ENCODE peak calls at places on chromosomes 16 and 17, in nine cellular contexts. I is left ventricle myocardium inferior, Z is fibroblast of pulmonary artery, C is A549, P is AG10803, Y is IMR-90, F is thoracic aorta, S is colonic mucosa, N is tibial nerve. Q is an unnamed sample.

GRCh38 chr17:63420868-63421680 is 25.0 kb downstream of the CYB561 start:
- DNase-seq in I (no peak), Z (no peak), C (no peak), P (no peak), Y (no peak), F (no peak), S (no peak), N (no peak), Q (no peak)

GRCh38 chr17:5419959-5420653 is at the start of gene RPAIN:
- DNase-seq in I (peak; percentile 90), Z (peak; percentile 87), C (peak; percentile 95), P (peak; percentile 70), Y (peak; percentile 80), F (peak; percentile 62), S (peak; percentile 93), N (peak; percentile 86), Q (peak; percentile 92)

GRCh38 chr16:29007865-29008593 is 23.2 kb downstream of the LAT start:
- DNase-seq in I (no peak), Z (peak; percentile 78), C (no peak), P (peak; percentile 80), Y (peak; percentile 90), F (no peak), S (no peak), N (no peak), Q (peak; percentile 65)

GRCh38 chr16:54430491-54431030 is 144.0 kb upstream of the IRX3 start:
- DNase-seq in I (no peak), Z (peak; percentile 49), C (no peak), P (peak; percentile 91), Y (peak; percentile 29), F (no peak), S (no peak), N (no peak), Q (no peak)

GRCh38 chr16:51374346-51374745 is 223.3 kb upstream of the SALL1 start:
- DNase-seq in I (no peak), Z (peak; percentile 64), C (no peak), P (peak; percentile 93), Y (peak; percentile 81), F (no peak), S (no peak), N (no peak), Q (no peak)

GRCh38 chr16:50509521-50510341 is 38.5 kb upstream of the NKD1 start:
- DNase-seq in I (no peak), Z (peak; percentile 21), C (no peak), P (peak; percentile 6), Y (peak; percentile 6), F (no peak), S (peak; percentile 33), N (peak; percentile 14), Q (peak; percentile 48)

GRCh38 chr17:5254903-5255521 is 20.4 kb upstream of the SCIMP start:
- DNase-seq in I (no peak), Z (no peak), C (no peak), P (no peak), Y (no peak), F (no peak), S (no peak), N (no peak), Q (peak; percentile 68)

GRCh38 chr17:20944014-20944905 is 98.6 kb downstream of the USP22 start:
- DNase-seq in I (no peak), Z (no peak), C (no peak), P (no peak), Y (no peak), F (no peak), S (peak; percentile 65), N (no peak), Q (peak; percentile 49)

DNA sequence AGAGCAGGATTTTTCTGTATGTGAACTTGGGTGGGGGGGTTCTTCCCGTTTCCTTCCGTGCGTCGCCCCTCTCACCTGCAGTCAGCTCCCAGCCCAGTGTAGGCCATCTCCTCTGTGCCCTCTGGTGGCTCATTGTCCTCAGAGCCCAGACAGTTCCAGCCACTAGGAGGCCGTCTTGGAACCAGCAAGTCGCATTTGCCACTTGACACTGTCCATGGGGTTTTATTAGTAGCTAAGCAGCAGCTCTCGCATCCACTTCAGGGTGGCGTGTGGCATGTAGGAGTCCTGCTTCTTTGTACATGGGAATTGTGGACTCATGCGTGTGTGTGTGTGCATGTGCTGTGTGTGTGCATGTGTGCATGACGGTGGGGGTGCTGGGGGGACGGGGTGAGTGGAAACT is 74.0 kb downstream of the SEC14L1 start:
- DNase-seq in I (no peak), Z (peak; percentile 44), C (peak; percentile 73), P (peak; percentile 57), Y (peak; percentile 31), F (no peak), S (peak; percentile 51), N (no peak), Q (peak; percentile 37)
- TF ChIP-seq CTCF in I (peak; percentile 68), Z (peak; percentile 55), C (peak; percentile 69), P (peak; percentile 78), Y (peak; percentile 58), F (peak; percentile 30), S (peak; percentile 31), N (peak; percentile 74), Q (no peak)

GRCh38 chr16:72990003-72990521 is 57.9 kb downstream of the ZFHX3 start:
- DNase-seq in I (peak; percentile 71), Z (peak; percentile 78), C (peak; percentile 40), P (peak; percentile 87), Y (peak; percentile 68), F (peak; percentile 73), S (peak; percentile 69), N (peak; percentile 81), Q (no peak)
- H3K4me3 ChIP-seq in I (peak overlapping the region; percentile 37), Z (peak overlapping the region; percentile 40), C (no peak overlapping the region), P (peak overlapping the region; percentile 52), Y (peak overlapping the region; percentile 9), F (peak overlapping the region; percentile 51), S (no peak overlapping the region), N (no peak overlapping the region), Q (no peak overlapping the region)

GRCh38 chr17:37605081-37605480 is 4.1 kb downstream of the SYNRG start:
- DNase-seq in I (no peak), Z (no peak), C (no peak), P (no peak), Y (peak; percentile 37), F (no peak), S (no peak), N (no peak), Q (no peak)

GRCh38 chr17:37605813-37606505 is 3.3 kb downstream of the SYNRG start:
- DNase-seq in I (no peak), Z (no peak), C (no peak), P (peak; percentile 43), Y (no peak), F (no peak), S (peak; percentile 25), N (no peak), Q (peak; percentile 62)

GRCh38 chr17:37609170-37610040 is at the start of gene SYNRG:
- DNase-seq in I (peak; percentile 93), Z (peak; percentile 96), C (peak; percentile 99), P (peak; percentile 95), Y (peak; percentile 94), F (peak; percentile 93), S (peak; percentile 95), N (peak; percentile 86), Q (peak; percentile 98)

GRCh38 chr17:37608369-37609169 is 649 bp downstream of the SYNRG start:
- DNase-seq in I (no peak), Z (peak; percentile 41), C (peak; percentile 61), P (peak; percentile 31), Y (peak; percentile 48), F (peak; percentile 5), S (peak; percentile 38), N (peak; percentile 26), Q (peak; percentile 47)

DNA sequence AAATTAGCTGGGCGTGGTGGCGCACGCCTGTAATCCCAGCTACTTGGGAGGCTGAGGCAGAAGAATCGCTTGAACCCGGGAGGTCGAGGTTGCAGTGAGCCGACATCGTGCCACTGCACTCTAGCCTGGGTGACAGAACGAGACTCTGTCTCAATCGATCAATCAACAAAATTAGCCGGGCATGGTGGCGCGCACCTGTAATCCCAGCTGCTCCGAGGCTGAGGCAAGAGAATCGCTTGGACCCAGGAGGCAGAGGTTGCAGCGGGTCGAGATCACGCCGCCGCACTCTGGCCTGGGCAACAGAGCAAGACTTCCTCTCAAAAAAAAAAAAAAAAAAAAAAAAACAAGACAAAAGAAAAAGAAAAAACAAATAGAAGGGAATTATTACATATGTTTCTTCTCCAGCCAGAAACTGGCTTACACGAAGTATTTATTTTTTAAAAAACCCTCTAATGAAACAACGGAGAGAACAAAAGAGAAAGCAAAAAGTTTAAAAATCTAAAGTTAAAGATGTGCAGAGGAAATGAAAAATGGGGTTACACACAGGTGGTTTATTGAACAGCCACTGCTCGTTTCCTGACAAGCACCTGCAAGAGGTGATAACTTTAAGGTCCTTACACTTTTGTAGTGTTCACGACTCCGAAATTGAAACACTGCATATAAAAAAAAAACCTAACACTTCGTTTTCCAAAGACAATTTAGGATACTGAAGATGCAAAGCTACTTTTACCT is 1.4 kb downstream of the SYNRG start:
- DNase-seq in I (no peak), Z (no peak), C (no peak), P (no peak), Y (no peak), F (no peak), S (no peak), N (no peak), Q (peak; percentile 74)
- TF ChIP-seq CTCF in I (no peak), Z (no peak), C (no peak), P (no peak), Y (no peak), F (no peak), S (no peak), N (no peak), Q (no peak)

DNA sequence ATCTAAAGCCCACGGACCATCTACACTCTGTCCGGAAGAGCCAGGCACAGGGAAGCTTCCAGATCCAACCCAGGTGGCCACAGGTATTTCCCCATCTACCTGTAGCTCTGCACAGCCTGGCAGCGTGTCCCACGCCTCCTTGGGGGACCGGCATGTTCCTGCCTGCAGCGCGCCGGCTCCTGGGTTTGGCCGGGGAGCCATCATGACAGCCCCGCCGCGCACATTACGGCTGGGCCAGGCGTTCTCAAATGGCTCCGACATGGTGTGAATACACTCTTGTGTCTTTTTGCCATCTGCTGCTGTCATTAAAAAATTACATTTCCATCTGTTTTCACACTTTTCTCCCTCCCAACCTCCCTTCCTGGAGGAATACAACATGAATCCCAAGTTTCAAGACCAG is 8.0 kb upstream of the GINS2 start:
- DNase-seq in I (no peak), Z (no peak), C (no peak), P (no peak), Y (no peak), F (no peak), S (no peak), N (no peak), Q (no peak)
- H3K4me3 ChIP-seq in I (no peak overlapping the region), Z (no peak overlapping the region), C (no peak overlapping the region), P (no peak overlapping the region), Y (no peak overlapping the region), F (no peak overlapping the region), S (no peak overlapping the region), N (no peak overlapping the region), Q (no peak overlapping the region)

DNA sequence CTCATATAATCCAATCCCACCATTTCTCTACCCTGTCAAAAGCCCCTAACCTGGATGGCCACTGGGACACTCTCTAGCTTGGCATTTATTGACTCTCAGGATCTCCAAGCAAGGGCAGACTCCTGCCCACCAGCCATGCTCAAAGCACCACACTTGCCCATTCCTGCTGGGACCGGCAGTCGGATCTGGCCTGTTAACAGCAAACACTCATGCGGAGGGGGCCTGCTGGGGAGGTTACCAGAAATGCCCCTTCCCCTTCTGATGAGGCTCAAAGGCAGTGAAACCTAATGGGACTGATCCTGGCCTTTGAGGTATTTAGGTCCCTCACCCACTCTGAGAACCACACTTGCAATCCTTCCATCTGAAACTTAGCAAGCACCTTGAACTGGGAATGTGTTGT is 6.5 kb upstream of the CCL1 start:
- DNase-seq in I (no peak), Z (no peak), C (no peak), P (no peak), Y (no peak), F (no peak), S (peak; percentile 7), N (no peak), Q (no peak)
- TF ChIP-seq CTCF in I (no peak), Z (no peak), C (no peak), P (no peak), Y (no peak), F (no peak), S (no peak), N (no peak), Q (no peak)

GRCh38 chr17:64781394-64781793 is 119.3 kb upstream of the SMURF2 start:
- DNase-seq in I (peak; percentile 69), Z (no peak), C (no peak), P (no peak), Y (no peak), F (no peak), S (peak; percentile 69), N (no peak), Q (peak; percentile 49)
- H3K4me3 ChIP-seq in I (peak overlapping the region; percentile 72), Z (no peak overlapping the region), C (peak overlapping the region; percentile 51), P (no peak overlapping the region), Y (no peak overlapping the region), F (peak overlapping the region; percentile 65), S (peak overlapping the region; percentile 56), N (peak overlapping the region; percentile 18), Q (no peak overlapping the region)